ENCODE peak calls at places on chromosomes 16 and 17, in nine cellular contexts. H, U, E, A, B, J, R, T and G are unnamed samples.

GRCh38 chr16:72554935-72555334 is 383.0 kb upstream of the PMFBP1 start:
- DNase-seq in H (no peak), U (no peak), E (peak), A (no peak), B (no peak), J (no peak), R (no peak), T (peak), G (no peak)

GRCh38 chr16:4404247-4404966 is 12.0 kb downstream of the CORO7 start:
- DNase-seq in H (no peak), U (no peak), E (no peak), A (no peak), B (no peak), J (no peak), R (no peak), T (peak), G (peak)

GRCh38 chr17:63498621-63499195 is 21.8 kb downstream of the ACE start:
- DNase-seq in H (no peak), U (no peak), E (peak), A (no peak), B (no peak), J (no peak), R (no peak), T (peak), G (no peak)

GRCh38 chr16:84423416-84423837 is 55.1 kb downstream of the ATP2C2 start:
- DNase-seq in H (no peak), U (no peak), E (peak), A (no peak), B (no peak), J (no peak), R (no peak), T (peak), G (no peak)

GRCh38 chr16:84893849-84894599 is 74.2 kb downstream of the CRISPLD2 start:
- DNase-seq in H (no peak), U (no peak), E (no peak), A (no peak), B (no peak), J (no peak), R (no peak), T (peak), G (no peak)

GRCh38 chr17:72604518-72604917 is 483.7 kb downstream of the SOX9 start:
- DNase-seq in H (peak), U (no peak), E (no peak), A (no peak), B (no peak), J (no peak), R (no peak), T (no peak), G (no peak)

GRCh38 chr16:69787883-69788282 is 25.8 kb downstream of the WWP2 start:
- DNase-seq in H (no peak), U (no peak), E (no peak), A (no peak), B (no peak), J (no peak), R (no peak), T (no peak), G (no peak)

GRCh38 chr17:50765454-50766221 is 1.7 kb downstream of the ANKRD40CL start:
- DNase-seq in H (no peak), U (no peak), E (no peak), A (no peak), B (no peak), J (no peak), R (no peak), T (no peak), G (no peak)

GRCh38 chr16:16042076-16042475 is 92.7 kb downstream of the ABCC1 start:
- DNase-seq in H (no peak), U (no peak), E (peak), A (no peak), B (no peak), J (no peak), R (no peak), T (peak), G (no peak)

GRCh38 chr17:68435876-68436842 is 21.1 kb downstream of the WIPI1 start:
- DNase-seq in H (peak), U (peak), E (peak), A (peak), B (no peak), J (peak), R (peak), T (peak), G (peak)

GRCh38 chr17:39979865-39980401 is 674 bp upstream of the PSMD3 start:
- DNase-seq in H (no peak), U (peak), E (peak), A (no peak), B (no peak), J (no peak), R (peak), T (peak), G (peak)

GRCh38 chr16:69859105-69859969 is 91.8 kb upstream of the CLEC18A start:
- DNase-seq in H (no peak), U (no peak), E (no peak), A (no peak), B (peak), J (no peak), R (no peak), T (peak), G (no peak)

GRCh38 chr16:3717235-3718018 is at the start of gene TRAP1:
- DNase-seq in H (peak), U (peak), E (peak), A (peak), B (peak), J (peak), R (peak), T (peak), G (peak)

GRCh38 chr16:88920618-88921602 is 54.5 kb upstream of the PABPN1L start:
- DNase-seq in H (no peak), U (no peak), E (peak), A (no peak), B (no peak), J (peak), R (no peak), T (peak), G (peak)

GRCh38 chr17:64984776-64985521 is 65.7 kb upstream of the LRRC37A3 start:
- DNase-seq in H (no peak), U (peak), E (peak), A (peak), B (no peak), J (no peak), R (no peak), T (peak), G (peak)

GRCh38 chr17:51097708-51098446 is 22.8 kb downstream of the SPAG9 start:
- DNase-seq in H (peak), U (no peak), E (no peak), A (no peak), B (no peak), J (no peak), R (no peak), T (no peak), G (no peak)

GRCh38 chr17:4229627-4230026 is 34.2 kb downstream of the ANKFY1 start:
- DNase-seq in H (no peak), U (no peak), E (peak), A (no peak), B (no peak), J (no peak), R (no peak), T (peak), G (no peak)

GRCh38 chr17:78993981-78994671 is 14.4 kb upstream of the LGALS3BP start:
- DNase-seq in H (no peak), U (no peak), E (no peak), A (no peak), B (no peak), J (peak), R (no peak), T (no peak), G (no peak)

GRCh38 chr16:13426279-13426678 is 493.7 kb upstream of the ERCC4 start:
- DNase-seq in H (no peak), U (no peak), E (no peak), A (no peak), B (no peak), J (no peak), R (no peak), T (no peak), G (no peak)

GRCh38 chr16:80947708-80948615 is 58.7 kb downstream of the CMC2 start:
- DNase-seq in H (no peak), U (no peak), E (no peak), A (no peak), B (no peak), J (no peak), R (no peak), T (peak), G (no peak)

GRCh38 chr16:85227924-85228462 is 115.7 kb upstream of the CIBAR2 start:
- DNase-seq in H (no peak), U (no peak), E (peak), A (no peak), B (no peak), J (no peak), R (no peak), T (peak), G (no peak)

GRCh38 chr17:61251939-61252865 is 147.4 kb upstream of the TBX2 start:
- DNase-seq in H (no peak), U (no peak), E (peak), A (no peak), B (peak), J (peak), R (no peak), T (peak), G (no peak)

GRCh38 chr17:49063652-49064051 is 66.5 kb downstream of the IGF2BP1 start:
- DNase-seq in H (no peak), U (no peak), E (no peak), A (no peak), B (peak), J (no peak), R (no peak), T (no peak), G (no peak)

GRCh38 chr17:49880291-49881053 is 32.6 kb upstream of the TAC4 start:
- DNase-seq in H (peak), U (peak), E (peak), A (peak), B (no peak), J (peak), R (peak), T (peak), G (peak)

GRCh38 chr16:27449434-27450188 is 47.6 kb downstream of the IL21R start:
- DNase-seq in H (no peak), U (peak), E (no peak), A (peak), B (no peak), J (no peak), R (no peak), T (no peak), G (peak)

GRCh38 chr17:81840826-81841778 is 6.3 kb upstream of the PPP1R27 start:
- DNase-seq in H (no peak), U (no peak), E (no peak), A (no peak), B (no peak), J (no peak), R (no peak), T (no peak), G (no peak)